ENCODE peak calls at places on chromosomes 13 and 19, in four cellular contexts. W is tibial nerve, K is HCT116, M is stomach. T is an unnamed sample.

GRCh38 chr19:38519168-38519567 is 85.7 kb downstream of the RYR1 start:
- DNase-seq in W (no peak), K (no peak), M (no peak), T (no peak)

GRCh38 chr13:33616130-33616529 is 201.8 kb upstream of the RFC3 start:
- DNase-seq in W (no peak), K (no peak), M (no peak), T (no peak)

GRCh38 chr13:37495046-37495445 is 103.5 kb downstream of the POSTN start:
- DNase-seq in W (no peak), K (no peak), M (no peak), T (no peak)

GRCh38 chr19:516884-517424 is 9.7 kb downstream of the TPGS1 start:
- DNase-seq in W (no peak), K (no peak), M (no peak), T (no peak)

GRCh38 chr19:50416034-50416814 is 2.5 kb upstream of the SPIB start:
- DNase-seq in W (no peak), K (no peak), M (no peak), T (no peak)

GRCh38 chr13:99269627-99270252 is 11.6 kb upstream of the GPR18 start:
- DNase-seq in W (no peak), K (peak; percentile 38), M (no peak), T (peak; percentile 59)

GRCh38 chr13:33376212-33376611 is 90.7 kb upstream of the STARD13 start:
- DNase-seq in W (no peak), K (no peak), M (no peak), T (no peak)

GRCh38 chr19:1503089-1503924 is 9.5 kb downstream of the ADAMTSL5 start:
- DNase-seq in W (peak; percentile 42), K (no peak), M (peak; percentile 52), T (peak; percentile 73)

DNA sequence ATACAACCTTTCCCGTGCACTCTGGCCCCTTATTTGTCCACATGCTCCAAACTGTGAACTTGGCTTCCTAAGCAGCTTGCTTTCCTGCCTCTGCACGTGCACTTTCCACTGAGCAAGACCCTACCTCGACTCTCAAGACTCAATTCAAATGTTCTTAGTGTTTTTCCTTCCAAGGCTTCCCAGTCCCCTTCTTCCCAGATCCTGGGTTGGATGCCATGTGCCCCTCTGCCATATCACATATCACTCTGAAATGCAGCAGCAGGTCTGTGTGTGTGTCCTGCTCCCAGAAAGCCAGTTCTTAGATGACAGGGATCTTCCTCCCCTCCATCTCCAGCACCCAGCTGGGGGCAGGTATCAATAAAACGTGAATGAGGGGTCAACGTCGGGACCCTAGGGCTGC is 3.0 kb downstream of the ZNF557 start:
- DNase-seq in W (no peak), K (no peak), M (no peak), T (no peak)
- TF ChIP-seq POLR2A in W (no peak), K (no peak), M (no peak), T (no peak)

DNA sequence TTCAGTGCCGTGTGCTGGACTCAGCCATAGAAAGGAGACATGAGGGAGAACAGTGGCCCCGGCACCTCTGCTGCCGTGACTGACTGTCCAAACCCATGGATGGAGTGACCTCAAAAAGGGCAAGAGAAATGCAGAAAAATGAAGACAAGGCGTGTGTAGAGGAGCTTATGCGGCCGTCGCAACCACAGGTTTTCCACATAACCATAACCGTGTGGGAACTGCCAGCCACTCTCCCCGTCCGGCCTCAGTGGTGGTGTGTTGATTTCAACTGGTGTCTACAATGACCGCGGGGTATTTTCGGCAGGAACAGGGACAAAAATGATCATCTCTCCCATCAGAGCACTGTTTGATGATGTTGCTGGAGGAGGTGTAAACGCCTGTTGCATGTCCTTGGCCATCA is 42.9 kb upstream of the F7 start:
- DNase-seq in W (no peak), K (no peak), M (no peak), T (no peak)
- TF ChIP-seq POLR2A in W (no peak), K (no peak), M (no peak), T (no peak)

GRCh38 chr19:11337080-11337479 is 2.4 kb downstream of the RAB3D start:
- DNase-seq in W (no peak), K (no peak), M (no peak), T (no peak)

GRCh38 chr19:11338569-11339253 is 746 bp downstream of the RAB3D start:
- DNase-seq in W (no peak), K (no peak), M (no peak), T (no peak)

GRCh38 chr19:11342429-11342828 is 3.0 kb upstream of the RAB3D start:
- DNase-seq in W (no peak), K (no peak), M (no peak), T (no peak)

GRCh38 chr19:11338164-11338563 is 1.3 kb downstream of the RAB3D start:
- DNase-seq in W (no peak), K (no peak), M (no peak), T (no peak)

DNA sequence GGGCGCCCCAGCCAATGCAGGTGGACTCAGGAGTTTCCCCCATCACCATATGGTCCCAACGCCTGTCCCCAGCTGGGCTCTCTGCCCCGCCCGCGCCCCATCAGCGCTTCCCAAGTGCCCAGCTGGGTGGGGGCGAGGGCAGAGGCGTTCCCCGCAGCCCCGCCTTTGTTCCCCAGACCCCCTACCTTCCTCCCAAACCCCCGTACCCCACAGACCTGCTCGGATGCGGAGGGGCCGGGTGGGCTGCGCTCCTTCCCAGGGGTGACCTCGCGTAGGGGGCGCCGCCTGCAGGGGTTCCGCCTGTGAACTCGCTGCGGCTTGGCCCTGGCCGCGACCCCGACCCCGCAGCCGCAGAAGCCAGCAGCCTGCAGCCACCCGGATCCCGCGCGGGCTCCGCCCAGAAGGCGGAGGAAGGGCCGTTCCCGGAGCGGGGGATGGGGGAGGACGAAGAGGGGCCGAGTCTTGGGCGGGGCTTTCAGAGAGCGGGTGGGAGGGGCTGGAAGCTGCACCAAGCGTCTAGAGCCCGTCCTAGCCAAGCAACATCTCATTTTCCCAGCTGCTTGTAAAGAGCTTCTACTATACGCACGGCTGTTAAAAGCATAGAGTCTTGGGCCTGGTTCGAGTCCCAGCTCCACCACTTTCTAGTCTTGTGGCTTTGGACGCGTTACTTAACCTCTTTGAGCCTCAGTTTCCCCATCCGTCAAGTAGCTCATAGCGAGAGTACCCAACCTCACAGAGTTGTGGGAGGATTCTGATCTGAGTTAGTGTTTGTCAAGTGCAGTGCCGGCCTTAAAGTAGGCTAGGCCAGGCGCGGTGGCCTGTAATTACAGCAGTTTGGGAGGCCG is at the start of gene RAB3D:
- DNase-seq in W (peak; percentile 90), K (peak; percentile 63), M (peak; percentile 96), T (peak; percentile 83)
- TF ChIP-seq POLR2A in W (peak; percentile 27), K (no peak), M (no peak), T (no peak)

GRCh38 chr19:21328885-21329605 is at the start of gene ZNF708:
- DNase-seq in W (peak; percentile 92), K (peak; percentile 84), M (peak; percentile 86), T (peak; percentile 90)
- TF ChIP-seq POLR2A in W (peak; percentile 93), K (peak; percentile 81), M (no peak), T (peak; percentile 89)

DNA sequence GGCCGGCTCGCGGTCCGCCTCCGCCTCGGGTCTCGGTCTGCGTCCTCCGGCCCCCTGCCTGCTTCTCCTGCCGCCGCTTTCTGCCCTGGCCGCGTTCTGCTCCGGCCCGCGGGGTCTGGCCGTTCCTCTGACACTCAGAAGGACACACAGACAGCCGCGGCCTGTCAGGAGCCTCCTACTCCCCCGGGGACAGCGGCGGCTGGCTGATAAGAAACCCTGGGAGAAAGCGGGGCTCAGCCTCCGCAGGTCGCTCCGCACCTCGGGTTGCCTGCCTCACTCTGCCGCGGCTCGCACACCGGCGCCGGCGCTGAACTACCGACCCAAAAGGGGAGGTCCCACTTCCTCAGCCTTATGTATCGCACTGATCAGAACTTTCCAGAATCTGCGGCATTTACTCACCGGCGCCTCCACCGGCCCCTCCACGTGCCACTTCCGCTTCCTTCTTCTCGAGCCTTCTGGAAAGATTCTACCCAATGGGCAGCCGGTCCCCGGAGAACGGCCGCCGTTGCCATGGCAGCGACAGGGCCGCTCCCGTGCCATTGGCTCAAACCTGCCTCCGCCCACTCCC is at the start of gene HSPH1:
- DNase-seq in W (peak; percentile 98), K (peak; percentile 91), M (peak; percentile 98), T (peak; percentile 98)
- TF ChIP-seq POLR2A in W (peak; percentile 82), K (peak; percentile 75), M (no peak), T (peak; percentile 63)

DNA sequence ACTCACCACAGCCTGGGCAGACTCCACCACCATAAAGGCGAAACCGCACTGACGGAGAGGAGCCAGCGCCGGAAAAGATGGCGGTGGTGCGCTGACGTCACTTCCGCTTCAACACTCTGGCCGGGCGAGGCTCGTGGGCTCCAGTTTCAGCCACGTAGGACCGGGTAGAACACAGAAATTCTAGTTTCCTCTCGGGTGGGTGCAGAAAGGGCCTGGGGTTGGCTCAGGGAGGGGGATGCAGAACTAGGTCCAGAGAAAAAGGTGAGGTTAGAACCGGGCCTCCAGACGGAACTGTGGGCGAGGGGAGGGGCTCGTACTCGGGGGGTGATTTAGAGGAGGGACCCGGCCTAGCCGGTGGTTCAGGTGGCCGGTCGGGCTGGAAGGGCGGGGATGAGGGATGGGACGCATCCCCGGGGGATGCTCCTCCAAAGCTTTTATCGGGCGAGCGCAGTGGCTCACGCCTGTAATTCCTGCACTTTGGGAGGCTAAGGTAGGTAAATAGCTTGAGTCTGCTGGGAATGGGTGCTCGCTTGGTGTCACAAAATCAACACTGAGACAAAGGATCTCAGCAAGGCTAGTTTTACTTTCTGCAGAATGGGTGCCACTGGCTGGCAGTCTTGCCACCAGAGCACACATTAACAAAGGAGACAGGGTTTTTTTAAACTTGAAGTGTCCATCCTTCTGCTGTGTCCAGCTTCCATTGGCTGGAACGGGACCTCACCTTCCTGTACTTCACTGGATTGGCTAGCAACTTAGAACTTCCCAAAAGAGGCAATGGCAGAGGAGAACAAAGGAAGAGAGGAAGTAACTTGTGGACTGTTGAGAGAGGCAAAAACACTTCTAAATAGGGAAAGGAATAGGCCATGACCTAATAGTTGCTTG is at the start of gene ZNF561:
- DNase-seq in W (peak; percentile 76), K (peak; percentile 81), M (peak; percentile 84), T (peak; percentile 94)
- TF ChIP-seq POLR2A in W (no peak), K (peak; percentile 65), M (no peak), T (peak; percentile 73)